ENCODE peak calls at places on chromosomes 16 and 17, in seven cellular contexts. M is fibroblast of lung, F is neural progenitor cell, W is mammary epithelial cell, J is HCT116, N is H9, A is IMR-90. H is an unnamed sample.

GRCh38 chr16:78365376-78365775 is 265.9 kb downstream of the WWOX start:
- DNase-seq in M (no peak), F (no peak), W (no peak), J (no peak), N (no peak), A (no peak), H (no peak)

GRCh38 chr16:8469102-8469778 is 121.1 kb downstream of the TMEM114 start:
- DNase-seq in M (no peak), F (no peak), W (no peak), J (no peak), N (no peak), A (no peak), H (no peak)

GRCh38 chr16:89049484-89050118 is 44.1 kb upstream of the ACSF3 start:
- DNase-seq in M (no peak), F (no peak), W (no peak), J (no peak), N (no peak), A (no peak), H (no peak)

GRCh38 chr16:15530085-15530484 is 95.7 kb downstream of the BMERB1 start:
- DNase-seq in M (no peak), F (no peak), W (no peak), J (no peak), N (no peak), A (no peak), H (no peak)

GRCh38 chr17:14902803-14903202 is 362.3 kb downstream of the PMP22 start:
- DNase-seq in M (no peak), F (no peak), W (no peak), J (no peak), N (no peak), A (no peak), H (no peak)

GRCh38 chr17:81651692-81652091 is 4.7 kb downstream of the PDE6G start:
- DNase-seq in M (peak), F (no peak), W (peak), J (no peak), N (peak), A (peak), H (no peak)

GRCh38 chr17:65218261-65218660 is 81.1 kb downstream of the RGS9 start:
- DNase-seq in M (no peak), F (no peak), W (no peak), J (no peak), N (no peak), A (no peak), H (no peak)

GRCh38 chr17:73103661-73104335 is 11.3 kb upstream of the SLC39A11 start:
- DNase-seq in M (peak), F (no peak), W (peak), J (no peak), N (no peak), A (no peak), H (no peak)

GRCh38 chr16:86525696-86526095 is 15.4 kb downstream of the FOXF1 start:
- DNase-seq in M (no peak), F (no peak), W (no peak), J (no peak), N (no peak), A (no peak), H (no peak)

GRCh38 chr17:40097931-40098845 is 2.2 kb downstream of the NR1D1 start:
- DNase-seq in M (peak), F (no peak), W (peak), J (no peak), N (no peak), A (no peak), H (peak)

GRCh38 chr17:56798916-56799315 is 34.8 kb downstream of the C17orf67 start:
- DNase-seq in M (no peak), F (peak), W (no peak), J (no peak), N (peak), A (no peak), H (peak)

GRCh38 chr16:27920391-27920891 is 143.1 kb downstream of the GSG1L start:
- DNase-seq in M (no peak), F (peak), W (peak), J (peak), N (peak), A (no peak), H (no peak)

GRCh38 chr17:65294184-65294719 is 157.1 kb downstream of the RGS9 start:
- DNase-seq in M (peak), F (peak), W (peak), J (peak), N (peak), A (peak), H (peak)

GRCh38 chr17:21019976-21020575 is 22.7 kb downstream of the USP22 start:
- DNase-seq in M (no peak), F (peak), W (no peak), J (no peak), N (no peak), A (no peak), H (peak)

GRCh38 chr16:7315813-7316212 is 16.8 kb upstream of the RBFOX1 start:
- DNase-seq in M (no peak), F (no peak), W (no peak), J (no peak), N (no peak), A (no peak), H (no peak)

GRCh38 chr16:50740747-50741146 is 1.1 kb upstream of the CYLD start:
- DNase-seq in M (no peak), F (no peak), W (peak), J (no peak), N (no peak), A (no peak), H (no peak)

GRCh38 chr17:781920-782731 is at the start of the genes GLOD4 and MRM3:
- DNase-seq in M (peak), F (peak), W (peak), J (peak), N (peak), A (peak), H (peak)
- TF ChIP-seq CTCF in M (no peak), F (peak), W (peak), J (no peak), N (peak), A (no peak), H (peak)

GRCh38 chr16:55506083-55506482 is 2.8 kb upstream of the LPCAT2 start:
- DNase-seq in M (no peak), F (no peak), W (no peak), J (no peak), N (no peak), A (no peak), H (no peak)

GRCh38 chr16:55506708-55507107 is 2.2 kb upstream of the LPCAT2 start:
- DNase-seq in M (no peak), F (no peak), W (no peak), J (no peak), N (no peak), A (no peak), H (no peak)

GRCh38 chr16:55508271-55508921 is 476 bp upstream of the LPCAT2 start:
- DNase-seq in M (no peak), F (no peak), W (no peak), J (no peak), N (no peak), A (no peak), H (no peak)

GRCh38 chr16:55510185-55510805 is 1.4 kb downstream of the LPCAT2 start:
- DNase-seq in M (no peak), F (no peak), W (no peak), J (no peak), N (no peak), A (no peak), H (no peak)

DNA sequence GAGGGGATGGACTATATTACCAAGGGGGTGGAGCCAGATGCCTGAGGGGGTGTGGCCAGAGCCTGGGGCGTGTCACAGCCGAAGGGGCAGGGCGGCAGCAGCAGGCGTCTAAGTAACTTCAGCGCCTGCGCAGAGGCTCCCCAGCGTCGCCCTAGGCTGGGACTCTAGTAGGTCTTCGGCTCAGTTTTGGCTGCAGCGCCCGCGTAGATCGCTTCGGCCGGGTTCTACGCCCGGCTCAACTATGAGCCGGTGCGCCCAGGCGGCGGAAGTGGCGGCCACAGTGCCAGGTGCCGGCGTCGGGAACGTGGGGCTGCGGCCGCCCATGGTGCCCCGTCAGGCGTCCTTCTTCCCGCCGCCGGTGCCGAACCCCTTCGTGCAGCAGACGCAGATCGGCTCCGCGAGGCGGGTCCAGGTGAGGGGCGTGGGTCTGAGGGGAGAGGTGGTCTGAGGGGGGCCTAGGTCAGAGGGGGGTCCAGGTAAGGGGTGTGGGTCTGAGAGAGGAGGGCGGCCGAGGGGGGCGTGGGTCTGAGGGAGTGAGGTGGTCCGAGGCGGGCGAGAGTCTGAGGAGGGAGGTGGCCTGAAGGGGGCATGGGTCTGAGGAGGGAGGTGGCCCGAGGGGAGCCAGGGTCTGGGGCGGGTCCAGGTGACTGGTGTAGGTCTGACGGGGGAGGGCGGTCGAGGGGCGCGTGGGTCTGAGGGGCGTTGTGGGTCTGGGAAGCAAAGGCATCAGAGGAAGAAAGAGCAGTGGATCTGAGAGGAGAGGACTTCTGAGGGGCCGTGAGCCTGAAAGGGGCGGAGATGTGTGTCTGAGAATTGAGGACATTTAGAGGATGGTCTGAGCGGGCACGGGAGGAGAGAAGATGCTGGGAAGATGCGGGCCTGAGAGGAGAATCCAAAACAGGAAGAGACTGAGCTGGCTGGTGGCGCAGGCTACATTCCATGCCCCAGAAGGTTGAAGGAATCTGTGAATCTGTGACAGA is at the start of gene LPCAT2:
- DNase-seq in M (peak), F (peak), W (peak), J (peak), N (peak), A (peak), H (peak)
- H3K9ac ChIP-seq in M (peak), F (no peak), W (peak), J (peak), N (peak), A (peak), H (peak)

GRCh38 chr17:16328997-16329396 is 24.3 kb downstream of the CENPV start:
- DNase-seq in M (no peak), F (peak), W (peak), J (no peak), N (no peak), A (no peak), H (no peak)
- TF ChIP-seq CTCF in M (peak), F (peak), W (peak), J (no peak), N (peak), A (no peak), H (no peak)

GRCh38 chr17:58335061-58335731 is 6.6 kb upstream of the TSPOAP1 start:
- DNase-seq in M (no peak), F (no peak), W (no peak), J (no peak), N (peak), A (no peak), H (no peak)
- H3K9ac ChIP-seq in M (no peak), F (no peak), W (no peak), J (no peak), N (no peak), A (no peak), H (peak)